ENCODE peak calls at places on chromosomes 6 and 20, in nine cellular contexts. F is NCI-H524; N is MV-4-11; M is activated gamma-delta T cell treated with Interleukin-2 at 50 U/mL for 16 hours; Y is stimulated activated CD4-positive, alpha-beta T cell treated with anti-CD3 and anti-CD28 coated beads, Interleukin-1b, Interleukin-23, amount 100 ng/mL, for 48 hours; C is activated naive CD8-positive, alpha-beta T cell treated with anti-CD3 and anti-CD28 coated beads for 36 hours; T is activated effector memory CD4-positive, alpha-beta T cell treated with Interleukin-2 at 50 U/mL for 16 hours; J is NCI-H2081 treated with DMSO at 0.1 percent for 48 hours; X is HCT116. G is an unnamed sample.

GRCh38 chr6:77466055-77467028 is 3.1 kb upstream of the HTR1B start:
- DNase-seq in F (peak; percentile 21), N (peak; percentile 40), M (no peak), Y (no peak), C (no peak), T (no peak), J (no peak), X (no peak), G (peak; percentile 26)

GRCh38 chr6:13302751-13303667 is 25.3 kb downstream of the TBC1D7 start:
- DNase-seq in F (no peak), N (peak; percentile 100), M (peak; percentile 21), Y (peak; percentile 72), C (peak; percentile 68), T (no peak), J (no peak), X (peak; percentile 33), G (peak; percentile 47)

GRCh38 chr6:163437466-163437865 is 22.9 kb downstream of the QKI start:
- DNase-seq in F (no peak), N (no peak), M (no peak), Y (no peak), C (no peak), T (no peak), J (no peak), X (no peak), G (no peak)

GRCh38 chr6:161095916-161096315 is 104.3 kb downstream of the MAP3K4 start:
- DNase-seq in F (no peak), N (no peak), M (no peak), Y (no peak), C (no peak), T (no peak), J (no peak), X (no peak), G (no peak)

GRCh38 chr6:53342210-53342609 is 6.5 kb downstream of the ELOVL5 start:
- DNase-seq in F (peak; percentile 28), N (no peak), M (no peak), Y (no peak), C (no peak), T (no peak), J (no peak), X (no peak), G (no peak)

GRCh38 chr20:6993526-6993925 is 226.0 kb downstream of the BMP2 start:
- DNase-seq in F (no peak), N (no peak), M (no peak), Y (no peak), C (no peak), T (no peak), J (no peak), X (no peak), G (no peak)

GRCh38 chr6:156686429-156686939 is 90.7 kb upstream of the ARID1B start:
- DNase-seq in F (peak; percentile 88), N (peak; percentile 54), M (peak; percentile 28), Y (peak; percentile 9), C (no peak), T (peak; percentile 29), J (peak; percentile 50), X (no peak), G (peak; percentile 48)

GRCh38 chr20:37329481-37330165 is 16.3 kb upstream of the SRC start:
- DNase-seq in F (no peak), N (no peak), M (no peak), Y (no peak), C (no peak), T (no peak), J (no peak), X (no peak), G (no peak)

GRCh38 chr6:88535296-88535695 is 369.1 kb upstream of the CNR1 start:
- DNase-seq in F (no peak), N (peak; percentile 94), M (no peak), Y (no peak), C (no peak), T (no peak), J (no peak), X (no peak), G (no peak)

GRCh38 chr20:62617711-62618483 is 24.4 kb upstream of the SLCO4A1 start:
- DNase-seq in F (no peak), N (peak; percentile 64), M (peak; percentile 63), Y (peak; percentile 71), C (peak; percentile 76), T (peak; percentile 43), J (no peak), X (no peak), G (peak; percentile 58)

GRCh38 chr20:31698803-31699718 is 23.6 kb downstream of the BCL2L1 start:
- DNase-seq in F (no peak), N (peak; percentile 87), M (no peak), Y (no peak), C (no peak), T (no peak), J (no peak), X (peak; percentile 44), G (no peak)

GRCh38 chr6:160055813-160056212 is 65.8 kb upstream of the SLC22A1 start:
- DNase-seq in F (no peak), N (peak; percentile 34), M (no peak), Y (no peak), C (no peak), T (no peak), J (no peak), X (no peak), G (no peak)

GRCh38 chr6:22106445-22106844 is 190.4 kb downstream of the PRL start:
- DNase-seq in F (no peak), N (no peak), M (no peak), Y (no peak), C (no peak), T (no peak), J (peak; percentile 22), X (no peak), G (no peak)

GRCh38 chr6:24492475-24492874 is 2.3 kb upstream of the ALDH5A1 start:
- DNase-seq in F (peak; percentile 32), N (no peak), M (no peak), Y (no peak), C (no peak), T (no peak), J (no peak), X (no peak), G (no peak)

GRCh38 chr6:85464260-85464644 is 14.4 kb downstream of the NT5E start:
- DNase-seq in F (no peak), N (peak; percentile 85), M (no peak), Y (peak; percentile 61), C (peak; percentile 61), T (no peak), J (no peak), X (peak; percentile 97), G (peak; percentile 44)